ENCODE peak calls at places on chromosomes 13 and 19, in five cellular contexts. J, Z, N, S and I are unnamed samples.

GRCh38 chr19:32406161-32407003 is 812 bp downstream of the DPY19L3 start:
- DNase-seq in N (peak; percentile 64), J (no peak), Z (no peak), S (peak; percentile 76), I (no peak)

GRCh38 chr13:113053801-113054604 is 51.6 kb upstream of the F7 start:
- DNase-seq in N (no peak), S (no peak), Z (no peak), J (no peak), I (no peak)

GRCh38 chr19:13729859-13730258 is 34.5 kb upstream of the MRI1 start:
- DNase-seq in S (no peak), N (no peak), Z (no peak), J (no peak), I (no peak)

GRCh38 chr13:114328595-114328994 is 14.3 kb downstream of the CHAMP1 start:
- DNase-seq in N (no peak), Z (no peak), J (no peak), S (no peak), I (no peak)

GRCh38 chr13:98909016-98909415 is 68.8 kb downstream of the DOCK9 start:
- DNase-seq in N (no peak), Z (no peak), S (no peak), J (no peak), I (no peak)

GRCh38 chr13:45341799-45342584 is 1.0 kb upstream of the TPT1 start:
- DNase-seq in N (peak; percentile 35), S (peak; percentile 55), Z (no peak), J (no peak), I (no peak)

GRCh38 chr13:20814224-20814910 is 40.6 kb upstream of the EEF1AKMT1 start:
- DNase-seq in S (peak; percentile 85), N (peak; percentile 68), J (no peak), Z (no peak), I (no peak)

GRCh38 chr13:40233731-40234195 is 432.7 kb downstream of the FOXO1 start:
- DNase-seq in Z (no peak), S (peak; percentile 18), N (no peak), J (no peak), I (no peak)

GRCh38 chr19:50416034-50416814 is 2.5 kb upstream of the SPIB start:
- DNase-seq in N (no peak), J (no peak), S (no peak), Z (peak; percentile 31), I (no peak)

GRCh38 chr19:46604781-46605355 is 3.7 kb downstream of the CALM3 start:
- DNase-seq in N (no peak), Z (no peak), S (no peak), J (no peak), I (no peak)

GRCh38 chr19:14005381-14006084 is 587 bp downstream of the RFX1 start:
- DNase-seq in N (peak; percentile 92), Z (peak; percentile 90), J (peak; percentile 89), S (peak; percentile 94), I (peak; percentile 61)

GRCh38 chr13:20714563-20715339 is 11.3 kb downstream of the IL17D start:
- DNase-seq in N (no peak), S (no peak), J (no peak), Z (no peak), I (no peak)

GRCh38 chr13:30985637-30986205 is 53.3 kb downstream of the TEX26 start:
- DNase-seq in J (no peak), Z (no peak), N (no peak), S (no peak), I (no peak)

GRCh38 chr13:113125506-113126264 is 3.1 kb downstream of the F10 start:
- DNase-seq in Z (no peak), J (no peak), S (no peak), N (no peak), I (no peak)

GRCh38 chr19:13781547-13781946 is 7.3 kb downstream of the C19orf53 start:
- DNase-seq in N (no peak), S (peak; percentile 40), Z (peak; percentile 83), J (no peak), I (no peak)

GRCh38 chr19:13718733-13719132 is 45.6 kb upstream of the MRI1 start:
- DNase-seq in Z (peak; percentile 33), J (no peak), S (peak; percentile 32), N (no peak), I (peak; percentile 2)

GRCh38 chr13:22828081-22828480 is 352.7 kb upstream of the SGCG start:
- DNase-seq in S (no peak), Z (no peak), N (no peak), J (no peak), I (no peak)

GRCh38 chr19:30742981-30743380 is 370.8 kb downstream of the ZNF536 start:
- DNase-seq in N (no peak), S (no peak), J (no peak), Z (no peak), I (no peak)

GRCh38 chr19:45527731-45528130 is 20.5 kb downstream of the VASP start:
- DNase-seq in S (no peak), N (no peak), J (no peak), Z (peak; percentile 67), I (no peak)

GRCh38 chr19:40219721-40220276 is 1.6 kb upstream of the TTC9B start:
- DNase-seq in Z (no peak), S (no peak), J (no peak), N (no peak), I (no peak)

GRCh38 chr19:55418185-55418584 is 10.6 kb upstream of the UBE2S start:
- DNase-seq in S (peak; percentile 71), Z (peak; percentile 73), J (peak; percentile 72), N (peak; percentile 40), I (no peak)

GRCh38 chr13:112446347-112446861 is 70.2 kb downstream of the SPACA7 start:
- DNase-seq in N (no peak), S (no peak), Z (peak; percentile 18), J (no peak), I (no peak)

GRCh38 chr13:75839418-75839817 is 203.3 kb downstream of the LMO7 start:
- DNase-seq in N (no peak), Z (no peak), S (no peak), J (peak; percentile 17), I (no peak)

GRCh38 chr13:91946498-91947070 is 548.2 kb downstream of the GPC5 start:
- DNase-seq in Z (no peak), J (no peak), S (peak; percentile 6), N (no peak), I (no peak)

GRCh38 chr13:56861472-56861871 is 279.2 kb upstream of the PRR20A start:
- DNase-seq in S (no peak), J (no peak), N (no peak), Z (no peak), I (no peak)

GRCh38 chr13:60329221-60329983 is 67.6 kb upstream of the TDRD3 start:
- DNase-seq in N (peak; percentile 11), J (peak; percentile 8), Z (peak; percentile 67), S (peak; percentile 60), I (no peak)

GRCh38 chr13:27251166-27252088 is at the start of gene RPL21:
- DNase-seq in S (peak; percentile 96), J (peak; percentile 95), Z (peak; percentile 92), N (peak; percentile 94), I (peak; percentile 80)

DNA sequence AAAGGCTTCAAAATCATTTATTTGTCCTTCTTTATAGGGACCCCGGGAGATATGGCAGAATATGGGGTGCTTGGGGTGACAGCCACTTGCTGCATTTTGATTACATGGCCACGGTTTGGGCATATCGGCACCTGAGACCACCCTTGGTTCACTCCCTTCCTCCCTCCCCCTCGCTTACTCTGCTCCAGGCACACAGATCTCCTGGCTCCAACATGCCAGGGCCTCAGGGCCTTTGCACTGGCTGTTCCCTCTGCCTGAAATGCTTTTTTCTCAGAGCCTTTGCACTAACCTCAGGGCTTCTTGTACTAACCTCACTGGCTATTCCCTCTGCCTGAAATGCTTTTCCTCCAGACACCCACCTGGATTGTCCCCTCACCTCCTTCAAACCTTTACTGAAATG is 23.8 kb downstream of the VAV1 start:
- DNase-seq in N (no peak), S (no peak), Z (no peak), J (no peak), I (no peak)
- H3K27ac ChIP-seq in N (no peak overlapping the region), S (no peak overlapping the region), Z (no peak overlapping the region), J (peak overlapping the region; percentile 53), I (no peak overlapping the region)

GRCh38 chr19:3380829-3381228 is 14.4 kb downstream of the NFIC start:
- DNase-seq in Z (no peak), J (no peak), S (no peak), N (no peak), I (no peak)

GRCh38 chr19:3381701-3382372 is 15.5 kb downstream of the NFIC start:
- DNase-seq in N (no peak), J (no peak), S (no peak), Z (no peak), I (no peak)

GRCh38 chr19:3375221-3376088 is 9.1 kb downstream of the NFIC start:
- DNase-seq in J (no peak), Z (no peak), N (peak; percentile 92), S (peak; percentile 91), I (peak; percentile 91)

GRCh38 chr19:3374369-3375112 is 8.2 kb downstream of the NFIC start:
- DNase-seq in S (peak; percentile 91), Z (no peak), J (no peak), N (peak; percentile 96), I (no peak)

DNA sequence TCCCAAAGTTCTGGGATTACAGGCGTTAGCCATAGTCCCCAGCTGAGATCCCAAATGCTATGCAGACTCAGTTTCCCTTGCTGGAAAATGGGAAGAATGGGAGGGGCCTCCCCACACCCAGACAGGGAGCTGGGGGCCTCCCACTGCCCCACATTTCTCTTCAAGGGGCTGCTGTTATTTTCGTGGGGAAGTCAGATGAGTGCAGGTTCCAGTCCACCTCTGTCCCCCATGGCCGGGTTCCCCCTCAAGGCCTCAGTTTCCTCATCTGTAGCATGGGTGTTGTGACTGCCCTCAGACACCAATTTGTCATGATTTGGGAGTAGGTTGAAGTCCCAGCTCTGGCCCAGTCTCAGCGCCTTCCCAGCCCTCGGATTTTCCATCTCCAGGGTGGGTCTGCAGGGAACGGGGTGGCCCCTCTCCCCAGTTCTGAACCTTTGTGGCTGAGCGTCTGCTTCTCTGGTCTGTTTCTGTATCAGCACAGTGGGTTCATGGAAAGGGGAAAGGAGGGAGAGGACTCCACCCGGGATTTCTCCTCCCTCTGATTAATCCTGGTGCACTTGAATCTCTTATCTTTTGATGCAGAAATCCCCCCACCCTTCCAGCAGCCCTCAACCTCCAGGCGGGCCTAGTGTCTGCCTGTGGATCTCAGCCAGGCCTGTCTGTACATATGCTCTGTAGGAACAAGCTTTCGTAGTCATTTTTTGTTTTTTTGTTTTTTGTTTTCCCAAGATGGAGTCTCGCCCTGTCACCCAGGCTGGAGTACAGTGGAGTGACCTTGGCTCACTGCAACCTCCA is 12.2 kb downstream of the NFIC start:
- DNase-seq in J (no peak), Z (no peak), S (no peak), N (no peak), I (no peak)
- H3K27ac ChIP-seq in J (no peak overlapping the region), Z (no peak overlapping the region), S (peak overlapping the region; percentile 62), N (no peak overlapping the region), I (no peak overlapping the region)

GRCh38 chr19:3604987-3605343 is 1.7 kb downstream of the TBXA2R start:
- DNase-seq in N (no peak), J (peak; percentile 54), Z (no peak), S (no peak), I (no peak)
- H3K27ac ChIP-seq in N (no peak overlapping the region), J (peak overlapping the region; percentile 65), Z (no peak overlapping the region), S (no peak overlapping the region), I (no peak overlapping the region)

DNA sequence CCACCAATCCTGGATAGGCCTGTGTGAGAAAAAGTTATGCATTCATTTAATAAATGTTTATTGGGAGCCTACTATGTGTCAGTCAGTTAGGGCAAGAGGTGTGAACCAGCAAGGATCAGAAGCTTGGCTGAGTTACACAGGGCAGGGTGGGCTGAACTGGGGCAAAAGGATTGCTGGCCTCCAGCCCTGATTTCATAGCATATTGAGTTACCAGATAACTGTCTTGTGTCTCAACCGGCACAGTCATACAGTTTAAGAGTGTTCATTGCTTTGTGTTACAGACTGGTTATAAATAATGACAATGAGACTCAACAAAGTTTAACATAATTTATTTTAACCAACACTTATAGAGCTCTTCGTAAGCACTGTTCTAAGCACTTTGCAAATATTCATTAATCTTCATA is 253.8 kb downstream of the DLEU7 start:
- DNase-seq in Z (no peak), J (no peak), N (no peak), S (no peak), I (no peak)
- H3K27ac ChIP-seq in Z (no peak overlapping the region), J (no peak overlapping the region), N (no peak overlapping the region), S (no peak overlapping the region), I (no peak overlapping the region)